ENCODE peak calls at places on chromosomes 13 and 19, in seven cellular contexts. A, V, P, W, Y, S and T are unnamed samples.

GRCh38 chr19:50321831-50322230 is 7.3 kb downstream of the KCNC3 start:
- DNase-seq in A (no peak), V (no peak), P (no peak), W (no peak), Y (no peak), S (no peak), T (no peak)

GRCh38 chr13:75308222-75308621 is 173.7 kb downstream of the TBC1D4 start:
- DNase-seq in A (no peak), V (no peak), P (no peak), W (no peak), Y (no peak), S (peak; percentile 21), T (no peak)

GRCh38 chr19:16200038-16200775 is 2.5 kb downstream of the AP1M1 start:
- DNase-seq in A (no peak), V (no peak), P (no peak), W (peak; percentile 77), Y (no peak), S (peak; percentile 33), T (no peak)

GRCh38 chr19:18764591-18765051 is 26.5 kb downstream of the COMP start:
- DNase-seq in A (no peak), V (no peak), P (no peak), W (no peak), Y (no peak), S (no peak), T (no peak)

GRCh38 chr19:46944123-46944718 is 75.4 kb upstream of the NPAS1 start:
- DNase-seq in A (no peak), V (no peak), P (no peak), W (no peak), Y (no peak), S (no peak), T (no peak)

GRCh38 chr13:26460652-26461051 is 96.8 kb upstream of the WASF3 start:
- DNase-seq in A (no peak), V (no peak), P (no peak), W (peak; percentile 54), Y (peak; percentile 42), S (peak; percentile 84), T (no peak)

GRCh38 chr13:113390874-113391497 is 27.1 kb upstream of the GRTP1 start:
- DNase-seq in A (peak; percentile 43), V (no peak), P (no peak), W (no peak), Y (no peak), S (no peak), T (no peak)

GRCh38 chr19:18489627-18490184 is 32.2 kb downstream of the ELL start:
- DNase-seq in A (no peak), V (no peak), P (no peak), W (no peak), Y (no peak), S (no peak), T (no peak)

GRCh38 chr19:5002143-5002542 is 33.2 kb downstream of the KDM4B start:
- DNase-seq in A (no peak), V (no peak), P (no peak), W (peak; percentile 83), Y (no peak), S (peak; percentile 73), T (no peak)

GRCh38 chr13:23617551-23618014 is 47.4 kb downstream of the TNFRSF19 start:
- DNase-seq in A (no peak), V (no peak), P (no peak), W (no peak), Y (no peak), S (peak; percentile 65), T (no peak)

GRCh38 chr13:77429320-77430142 is 102.6 kb upstream of the MYCBP2 start:
- DNase-seq in A (no peak), V (no peak), P (no peak), W (no peak), Y (no peak), S (no peak), T (no peak)

GRCh38 chr13:68996671-68997030 is 1111.0 kb upstream of the ATXN8OS start:
- DNase-seq in A (no peak), V (no peak), P (no peak), W (no peak), Y (no peak), S (no peak), T (no peak)

GRCh38 chr13:105329359-105329758 is 1206.1 kb downstream of the EFNB2 start:
- DNase-seq in A (no peak), V (no peak), P (no peak), W (no peak), Y (no peak), S (no peak), T (no peak)

GRCh38 chr13:113938716-113939115 is 35.2 kb downstream of the C13orf46 start:
- DNase-seq in A (no peak), V (no peak), P (no peak), W (no peak), Y (no peak), S (no peak), T (no peak)

GRCh38 chr19:55717251-55717650 is 21.0 kb downstream of the NLRP9 start:
- DNase-seq in A (no peak), V (no peak), P (no peak), W (no peak), Y (no peak), S (no peak), T (no peak)

GRCh38 chr13:84658881-84659661 is 776.8 kb upstream of the SLITRK1 start:
- DNase-seq in A (no peak), V (no peak), P (no peak), W (no peak), Y (no peak), S (peak; percentile 21), T (no peak)

GRCh38 chr13:20035130-20035529 is 76.6 kb downstream of the ZMYM2 start:
- DNase-seq in A (no peak), V (no peak), P (no peak), W (no peak), Y (no peak), S (no peak), T (no peak)

GRCh38 chr19:46732172-46732938 is 13.5 kb upstream of the FKRP start:
- DNase-seq in A (no peak), V (no peak), P (no peak), W (no peak), Y (no peak), S (no peak), T (no peak)

GRCh38 chr19:24159707-24160106 is 72.7 kb downstream of the ZNF254 start:
- DNase-seq in A (no peak), V (no peak), P (no peak), W (no peak), Y (no peak), S (peak; percentile 17), T (no peak)

GRCh38 chr13:46339035-46339666 is 47.9 kb downstream of the RUBCNL start:
- DNase-seq in A (no peak), V (no peak), P (no peak), W (peak; percentile 62), Y (no peak), S (peak; percentile 12), T (no peak)

GRCh38 chr13:40706439-40706838 is 40.0 kb upstream of the FOXO1 start:
- DNase-seq in A (no peak), V (no peak), P (no peak), W (no peak), Y (no peak), S (no peak), T (no peak)

DNA sequence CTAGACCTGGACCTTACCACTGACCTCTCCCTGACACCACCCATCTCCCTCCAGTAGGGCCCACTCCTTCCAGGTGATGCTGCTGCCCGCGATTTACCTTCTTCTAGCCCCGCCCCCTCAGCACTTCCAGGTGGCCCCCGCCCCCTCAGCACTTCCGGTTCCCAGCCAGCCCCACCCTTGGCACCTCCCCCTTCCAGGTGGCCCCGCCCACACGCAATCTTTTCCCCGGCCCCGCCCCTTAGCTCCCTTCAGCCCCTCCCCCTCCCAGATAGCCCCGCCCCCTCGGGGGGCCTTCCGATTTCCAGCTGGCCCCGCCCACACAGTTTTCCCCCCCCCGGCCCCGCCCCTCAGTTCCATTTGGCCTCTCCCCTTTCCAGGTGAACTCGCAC is 565 bp downstream of the LIG1 start:
- DNase-seq in A (peak; percentile 86), V (peak; percentile 68), P (peak; percentile 93), W (peak; percentile 71), Y (peak; percentile 91), S (peak; percentile 56), T (peak; percentile 69)
- TF ChIP-seq POLR2A in A (no peak), V (no peak), P (no peak), W (no peak), Y (no peak), S (no peak), T (no peak)

GRCh38 chr19:1818549-1819195 is 6.6 kb upstream of the ATP8B3 start:
- DNase-seq in A (no peak), V (no peak), P (peak; percentile 81), W (no peak), Y (no peak), S (no peak), T (no peak)

GRCh38 chr19:1819976-1820255 is 7.8 kb upstream of the ATP8B3 start:
- DNase-seq in A (no peak), V (no peak), P (peak; percentile 74), W (no peak), Y (no peak), S (no peak), T (no peak)

GRCh38 chr19:1816530-1817298 is 4.6 kb upstream of the ATP8B3 start:
- DNase-seq in A (no peak), V (no peak), P (peak; percentile 58), W (no peak), Y (no peak), S (no peak), T (no peak)

GRCh38 chr19:1817553-1818179 is 5.6 kb upstream of the ATP8B3 start:
- DNase-seq in A (no peak), V (no peak), P (peak; percentile 76), W (no peak), Y (no peak), S (no peak), T (no peak)

DNA sequence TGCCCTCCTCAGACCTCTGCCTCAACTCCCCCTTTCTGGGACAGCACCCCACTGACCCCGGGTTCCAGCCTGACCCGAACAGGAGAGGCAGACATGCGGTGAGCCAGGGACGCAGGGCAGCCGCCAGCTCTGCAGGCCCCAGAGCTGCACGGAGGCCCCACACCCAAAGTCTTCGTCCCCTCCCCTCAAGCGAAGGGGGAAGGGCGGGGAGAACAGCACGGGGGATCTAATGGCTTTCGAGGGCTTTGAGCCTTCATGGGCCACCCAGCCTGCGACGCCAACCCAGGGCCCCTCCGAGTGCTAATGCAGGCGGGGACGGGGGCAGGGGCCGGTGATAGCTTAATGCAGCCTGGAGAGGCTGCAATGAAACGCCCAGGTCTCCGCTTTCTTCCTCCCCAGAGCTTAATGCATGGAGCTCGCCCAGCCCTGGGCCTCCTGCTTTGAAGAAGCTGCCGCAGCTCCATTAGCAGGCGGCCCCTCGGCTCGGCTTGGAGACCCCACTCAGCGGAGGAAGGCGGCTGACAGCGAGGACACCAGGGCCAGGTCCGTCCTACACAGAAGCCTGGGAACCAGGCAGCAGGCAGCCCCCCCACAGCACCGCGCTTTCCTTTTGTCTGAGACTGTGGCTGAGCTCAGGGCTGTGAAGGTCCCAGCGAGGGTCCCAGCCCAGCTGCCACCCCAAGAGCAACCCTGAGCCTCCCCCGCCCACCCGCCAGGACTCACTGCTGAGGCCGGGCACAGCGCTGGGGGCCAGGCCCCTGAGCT is 7.3 kb upstream of the ATP8B3 start:
- DNase-seq in A (no peak), V (no peak), P (peak; percentile 75), W (no peak), Y (no peak), S (no peak), T (no peak)
- TF ChIP-seq POLR2A in A (no peak), V (no peak), P (no peak), W (no peak), Y (no peak), S (no peak), T (no peak)

GRCh38 chr19:44890366-44891015 is 563 bp upstream of the TOMM40 start:
- DNase-seq in A (peak; percentile 100), V (peak; percentile 100), P (peak; percentile 100), W (no peak), Y (no peak), S (peak; percentile 100), T (peak; percentile 100)
- TF ChIP-seq POLR2A in A (peak; percentile 45), V (no peak), P (peak; percentile 29), W (peak; percentile 64), Y (no peak), S (peak; percentile 70), T (peak; percentile 35)

GRCh38 chr19:41907994-41908615 is 20.1 kb downstream of the ERFL start:
- DNase-seq in A (no peak), V (no peak), P (peak; percentile 69), W (no peak), Y (no peak), S (no peak), T (no peak)
- TF ChIP-seq POLR2A in A (no peak), V (no peak), P (no peak), W (no peak), Y (no peak), S (no peak), T (no peak)